ENCODE peak calls at places on chromosome 21, in nine cellular contexts. E is ACHN, D is EL, Q is LoVo, G is iPS-NIHi11, T is posterior cingulate gyrus, I is NCI-H1694, S is T-cell, H is CMK. K is an unnamed sample.

GRCh38 chr21:38330671-38331070 is 73.9 kb downstream of the KCNJ15 start:
- DNase-seq in E (no peak), D (peak; percentile 23), Q (no peak), G (no peak), T (no peak), I (no peak), S (no peak), H (no peak), K (no peak)

GRCh38 chr21:44083631-44084291 is 23.4 kb upstream of the PWP2 start:
- DNase-seq in E (no peak), D (no peak), Q (no peak), G (no peak), T (no peak), I (no peak), S (peak; percentile 69), H (no peak), K (peak; percentile 47)

GRCh38 chr21:41695513-41695912 is 71.3 kb downstream of the RIPK4 start:
- DNase-seq in E (no peak), D (no peak), Q (no peak), G (no peak), T (no peak), I (no peak), S (no peak), H (no peak), K (no peak)

GRCh38 chr21:27057997-27058396 is 91.1 kb upstream of the ADAMTS5 start:
- DNase-seq in E (no peak), D (no peak), Q (no peak), G (no peak), T (no peak), I (no peak), S (no peak), H (no peak), K (no peak)

GRCh38 chr21:37264808-37265207 is 2.3 kb downstream of the VPS26C start:
- DNase-seq in E (no peak), D (no peak), Q (no peak), G (no peak), T (no peak), I (no peak), S (no peak), H (no peak), K (no peak)

GRCh38 chr21:31135536-31136184 is 97.4 kb upstream of the KRTAP19-8 start:
- DNase-seq in E (no peak), D (no peak), Q (no peak), G (no peak), T (no peak), I (no peak), S (no peak), H (no peak), K (no peak)

GRCh38 chr21:42063578-42064521 is 7.3 kb upstream of the UMODL1 start:
- DNase-seq in E (no peak), D (no peak), Q (no peak), G (no peak), T (no peak), I (no peak), S (peak; percentile 47), H (no peak), K (peak; percentile 36)

GRCh38 chr21:46498335-46499050 is 39.8 kb downstream of the DIP2A start:
- DNase-seq in E (peak; percentile 43), D (peak; percentile 70), Q (no peak), G (no peak), T (no peak), I (no peak), S (no peak), H (no peak), K (no peak)

GRCh38 chr21:26933448-26933847 is 33.4 kb downstream of the ADAMTS5 start:
- DNase-seq in E (no peak), D (no peak), Q (no peak), G (no peak), T (no peak), I (no peak), S (no peak), H (no peak), K (no peak)

GRCh38 chr21:42739061-42739931 is 85.9 kb downstream of the PDE9A start:
- DNase-seq in E (no peak), D (no peak), Q (no peak), G (no peak), T (no peak), I (no peak), S (no peak), H (no peak), K (no peak)

GRCh38 chr21:32248616-32249550 is 30.0 kb downstream of the MIS18A start:
- DNase-seq in E (no peak), D (no peak), Q (no peak), G (no peak), T (no peak), I (no peak), S (no peak), H (no peak), K (no peak)